ENCODE peak calls at places on chromosomes 1 and 21, in six cellular contexts. L, J, V, K, P and Z are unnamed samples.
A peak's percentile ranks its signal among the peaks of the same experiment; 100 is the strongest.

GRCh38 chr1:27382950-27383627 is at the start of gene CD164L2:
- DNase-seq in P (no peak), L (peak; percentile 77), K (peak; percentile 99), V (no peak), J (no peak), Z (no peak)

GRCh38 chr1:218341325-218341724 is 3.8 kb upstream of the TGFB2 start:
- DNase-seq in J (no peak), P (peak; percentile 63), L (no peak), K (no peak), V (no peak), Z (no peak)

GRCh38 chr1:41740630-41741239 is 178.0 kb downstream of the HIVEP3 start:
- DNase-seq in L (no peak), V (no peak), K (no peak), J (no peak), P (no peak), Z (no peak)

GRCh38 chr1:184854456-184855180 is 100.0 kb upstream of the EDEM3 start:
- DNase-seq in L (no peak), V (no peak), J (no peak), K (no peak), P (peak; percentile 58), Z (no peak)

GRCh38 chr1:55626326-55626725 is 411.2 kb upstream of the USP24 start:
- DNase-seq in P (no peak), J (no peak), K (no peak), V (no peak), L (no peak), Z (no peak)

GRCh38 chr1:213783898-213784297 is 203.9 kb upstream of the PROX1 start:
- DNase-seq in K (no peak), V (no peak), P (no peak), L (no peak), J (no peak), Z (no peak)

GRCh38 chr1:203630697-203631096 is 4.1 kb downstream of the ATP2B4 start:
- DNase-seq in J (no peak), P (no peak), V (no peak), K (no peak), L (no peak), Z (no peak)

GRCh38 chr1:9473032-9473792 is 66.1 kb upstream of the SLC25A33 start:
- DNase-seq in L (peak; percentile 80), P (peak; percentile 93), V (no peak), K (peak; percentile 81), J (no peak), Z (no peak)

GRCh38 chr1:230894032-230894431 is 25.7 kb upstream of the C1orf198 start:
- DNase-seq in K (no peak), L (no peak), P (no peak), V (no peak), J (no peak), Z (no peak)

GRCh38 chr21:38913120-38913975 is 107.6 kb downstream of the ETS2 start:
- DNase-seq in P (peak; percentile 67), L (peak; percentile 83), J (no peak), V (no peak), K (peak; percentile 88), Z (no peak)

GRCh38 chr1:155514582-155515187 is 47.9 kb downstream of the ASH1L start:
- DNase-seq in J (no peak), V (no peak), K (no peak), L (no peak), P (no peak), Z (no peak)

GRCh38 chr21:31972622-31973021 is 99.8 kb downstream of the HUNK start:
- DNase-seq in K (no peak), J (no peak), V (no peak), P (no peak), L (no peak), Z (no peak)

GRCh38 chr1:183368213-183369108 is 49.7 kb downstream of the NMNAT2 start:
- DNase-seq in K (no peak), J (no peak), V (no peak), L (no peak), P (no peak), Z (no peak)

GRCh38 chr1:198238121-198238520 is 81.3 kb downstream of the NEK7 start:
- DNase-seq in P (no peak), L (peak; percentile 46), K (no peak), V (no peak), J (no peak), Z (no peak)

GRCh38 chr1:55310517-55310927 is 95.4 kb upstream of the USP24 start:
- DNase-seq in V (no peak), J (no peak), L (peak; percentile 56), K (no peak), P (peak; percentile 99), Z (no peak)

GRCh38 chr1:31782766-31783410 is 18.7 kb upstream of the ADGRB2 start:
- DNase-seq in V (no peak), K (no peak), L (no peak), P (no peak), J (no peak), Z (no peak)

GRCh38 chr21:45923146-45923545 is 58.4 kb upstream of the COL6A1 start:
- DNase-seq in P (peak; percentile 46), L (peak; percentile 47), J (peak; percentile 78), K (peak; percentile 89), V (peak; percentile 65), Z (peak; percentile 32)

GRCh38 chr21:39525601-39526000 is 73.8 kb downstream of the SH3BGR start:
- DNase-seq in P (no peak), J (no peak), K (no peak), V (no peak), L (no peak), Z (no peak)

GRCh38 chr1:201025571-201026002 is 2.1 kb upstream of the KIF21B start:
- DNase-seq in V (no peak), P (peak; percentile 40), J (no peak), K (peak; percentile 68), L (no peak), Z (no peak)